ENCODE peak calls at places on chromosome 18, in nine cellular contexts. One of them, this sample, is unnamed.

GRCh38 chr18:46264255-46264654 is 160.1 kb downstream of the HAUS1 start:
- DNase-seq in left ventricle myocardium superior: no peak
- DNase-seq in RWPE2: no peak
- DNase-seq in stromal cell of bone marrow: no peak
- DNase-seq in mucosa of gallbladder: no peak
- DNase-seq in NCI-H774: no peak
- DNase-seq in Kasumi-1: no peak
- DNase-seq in DMS79 treated with DMSO at 0.1 percent for 48 hours: no peak
- DNase-seq in GF-D8: no peak
- DNase-seq in this sample: no peak

GRCh38 chr18:47215554-47216138 is 35.8 kb downstream of the SKOR2 start:
- DNase-seq in left ventricle myocardium superior: no peak
- DNase-seq in RWPE2: no peak
- DNase-seq in stromal cell of bone marrow: peak
- DNase-seq in mucosa of gallbladder: no peak
- DNase-seq in NCI-H774: peak
- DNase-seq in Kasumi-1: peak
- DNase-seq in DMS79 treated with DMSO at 0.1 percent for 48 hours: peak
- DNase-seq in GF-D8: peak
- DNase-seq in this sample: peak

GRCh38 chr18:31454066-31454708 is 6.6 kb downstream of the DSG3 start:
- DNase-seq in left ventricle myocardium superior: no peak
- DNase-seq in RWPE2: peak
- DNase-seq in stromal cell of bone marrow: peak
- DNase-seq in mucosa of gallbladder: no peak
- DNase-seq in NCI-H774: no peak
- DNase-seq in Kasumi-1: no peak
- DNase-seq in DMS79 treated with DMSO at 0.1 percent for 48 hours: no peak
- DNase-seq in GF-D8: no peak
- DNase-seq in this sample: no peak

GRCh38 chr18:6370410-6370809 is 44.3 kb downstream of the L3MBTL4 start:
- DNase-seq in left ventricle myocardium superior: no peak
- DNase-seq in RWPE2: no peak
- DNase-seq in stromal cell of bone marrow: no peak
- DNase-seq in mucosa of gallbladder: no peak
- DNase-seq in NCI-H774: peak
- DNase-seq in Kasumi-1: no peak
- DNase-seq in DMS79 treated with DMSO at 0.1 percent for 48 hours: peak
- DNase-seq in GF-D8: no peak
- DNase-seq in this sample: no peak

GRCh38 chr18:60534539-60534938 is 162.0 kb upstream of the MC4R start:
- DNase-seq in left ventricle myocardium superior: no peak
- DNase-seq in RWPE2: no peak
- DNase-seq in stromal cell of bone marrow: no peak
- DNase-seq in mucosa of gallbladder: no peak
- DNase-seq in NCI-H774: no peak
- DNase-seq in Kasumi-1: no peak
- DNase-seq in DMS79 treated with DMSO at 0.1 percent for 48 hours: no peak
- DNase-seq in GF-D8: no peak
- DNase-seq in this sample: no peak

GRCh38 chr18:10591891-10592290 is 66.1 kb downstream of the NAPG start:
- DNase-seq in left ventricle myocardium superior: no peak
- DNase-seq in RWPE2: no peak
- DNase-seq in stromal cell of bone marrow: no peak
- DNase-seq in mucosa of gallbladder: no peak
- DNase-seq in NCI-H774: no peak
- DNase-seq in Kasumi-1: no peak
- DNase-seq in DMS79 treated with DMSO at 0.1 percent for 48 hours: no peak
- DNase-seq in GF-D8: no peak
- DNase-seq in this sample: no peak

GRCh38 chr18:22165049-22165602 is 4.3 kb upstream of the GATA6 start:
- DNase-seq in left ventricle myocardium superior: peak
- DNase-seq in RWPE2: no peak
- DNase-seq in stromal cell of bone marrow: no peak
- DNase-seq in mucosa of gallbladder: no peak
- DNase-seq in NCI-H774: no peak
- DNase-seq in Kasumi-1: no peak
- DNase-seq in DMS79 treated with DMSO at 0.1 percent for 48 hours: no peak
- DNase-seq in GF-D8: no peak
- DNase-seq in this sample: no peak

GRCh38 chr18:49625021-49625691 is 63.3 kb downstream of the LIPG start:
- DNase-seq in left ventricle myocardium superior: no peak
- DNase-seq in RWPE2: no peak
- DNase-seq in stromal cell of bone marrow: no peak
- DNase-seq in mucosa of gallbladder: no peak
- DNase-seq in NCI-H774: no peak
- DNase-seq in Kasumi-1: no peak
- DNase-seq in DMS79 treated with DMSO at 0.1 percent for 48 hours: no peak
- DNase-seq in GF-D8: no peak
- DNase-seq in this sample: no peak

GRCh38 chr18:13217466-13217961 is 1.0 kb upstream of the LDLRAD4 start:
- DNase-seq in left ventricle myocardium superior: peak
- DNase-seq in RWPE2: no peak
- DNase-seq in stromal cell of bone marrow: no peak
- DNase-seq in mucosa of gallbladder: no peak
- DNase-seq in NCI-H774: peak
- DNase-seq in Kasumi-1: peak
- DNase-seq in DMS79 treated with DMSO at 0.1 percent for 48 hours: peak
- DNase-seq in GF-D8: no peak
- DNase-seq in this sample: peak

GRCh38 chr18:5962362-5962761 is 67.0 kb upstream of the TMEM200C start:
- DNase-seq in left ventricle myocardium superior: peak
- DNase-seq in RWPE2: no peak
- DNase-seq in stromal cell of bone marrow: no peak
- DNase-seq in mucosa of gallbladder: no peak
- DNase-seq in NCI-H774: no peak
- DNase-seq in Kasumi-1: no peak
- DNase-seq in DMS79 treated with DMSO at 0.1 percent for 48 hours: no peak
- DNase-seq in GF-D8: no peak
- DNase-seq in this sample: no peak

GRCh38 chr18:50126466-50126865 is 68.5 kb downstream of the MYO5B start:
- DNase-seq in left ventricle myocardium superior: no peak
- DNase-seq in RWPE2: no peak
- DNase-seq in stromal cell of bone marrow: peak
- DNase-seq in mucosa of gallbladder: no peak
- DNase-seq in NCI-H774: no peak
- DNase-seq in Kasumi-1: no peak
- DNase-seq in DMS79 treated with DMSO at 0.1 percent for 48 hours: peak
- DNase-seq in GF-D8: no peak
- DNase-seq in this sample: no peak

GRCh38 chr18:13541621-13542519 is 184.5 kb downstream of the FAM210A start:
- DNase-seq in left ventricle myocardium superior: no peak
- DNase-seq in RWPE2: no peak
- DNase-seq in stromal cell of bone marrow: no peak
- DNase-seq in mucosa of gallbladder: peak
- DNase-seq in NCI-H774: no peak
- DNase-seq in Kasumi-1: no peak
- DNase-seq in DMS79 treated with DMSO at 0.1 percent for 48 hours: no peak
- DNase-seq in GF-D8: no peak
- DNase-seq in this sample: no peak

GRCh38 chr18:39389800-39390379 is 1824.3 kb upstream of the CELF4 start:
- DNase-seq in left ventricle myocardium superior: no peak
- DNase-seq in RWPE2: no peak
- DNase-seq in stromal cell of bone marrow: no peak
- DNase-seq in mucosa of gallbladder: no peak
- DNase-seq in NCI-H774: no peak
- DNase-seq in Kasumi-1: no peak
- DNase-seq in DMS79 treated with DMSO at 0.1 percent for 48 hours: no peak
- DNase-seq in GF-D8: no peak
- DNase-seq in this sample: no peak

GRCh38 chr18:12726774-12727550 is 24.1 kb downstream of the PSMG2 start:
- DNase-seq in left ventricle myocardium superior: no peak
- DNase-seq in RWPE2: no peak
- DNase-seq in stromal cell of bone marrow: peak
- DNase-seq in mucosa of gallbladder: peak
- DNase-seq in NCI-H774: peak
- DNase-seq in Kasumi-1: peak
- DNase-seq in DMS79 treated with DMSO at 0.1 percent for 48 hours: peak
- DNase-seq in GF-D8: peak
- DNase-seq in this sample: peak

GRCh38 chr18:23563377-23564043 is 22.8 kb downstream of the NPC1 start:
- DNase-seq in left ventricle myocardium superior: no peak
- DNase-seq in RWPE2: no peak
- DNase-seq in stromal cell of bone marrow: peak
- DNase-seq in mucosa of gallbladder: no peak
- DNase-seq in NCI-H774: no peak
- DNase-seq in Kasumi-1: no peak
- DNase-seq in DMS79 treated with DMSO at 0.1 percent for 48 hours: no peak
- DNase-seq in GF-D8: no peak
- DNase-seq in this sample: no peak

GRCh38 chr18:58447342-58448190 is 181.3 kb downstream of the ALPK2 start:
- DNase-seq in left ventricle myocardium superior: no peak
- DNase-seq in RWPE2: no peak
- DNase-seq in stromal cell of bone marrow: peak
- DNase-seq in mucosa of gallbladder: no peak
- DNase-seq in NCI-H774: no peak
- DNase-seq in Kasumi-1: no peak
- DNase-seq in DMS79 treated with DMSO at 0.1 percent for 48 hours: peak
- DNase-seq in GF-D8: no peak
- DNase-seq in this sample: no peak

GRCh38 chr18:907171-907879 is 2.7 kb downstream of the ADCYAP1 start:
- DNase-seq in left ventricle myocardium superior: peak
- DNase-seq in RWPE2: no peak
- DNase-seq in stromal cell of bone marrow: no peak
- DNase-seq in mucosa of gallbladder: no peak
- DNase-seq in NCI-H774: peak
- DNase-seq in Kasumi-1: no peak
- DNase-seq in DMS79 treated with DMSO at 0.1 percent for 48 hours: peak
- DNase-seq in GF-D8: no peak
- DNase-seq in this sample: peak

GRCh38 chr18:10059610-10060468 is 146.0 kb downstream of the VAPA start:
- DNase-seq in left ventricle myocardium superior: no peak
- DNase-seq in RWPE2: no peak
- DNase-seq in stromal cell of bone marrow: no peak
- DNase-seq in mucosa of gallbladder: no peak
- DNase-seq in NCI-H774: no peak
- DNase-seq in Kasumi-1: peak
- DNase-seq in DMS79 treated with DMSO at 0.1 percent for 48 hours: no peak
- DNase-seq in GF-D8: no peak
- DNase-seq in this sample: no peak

GRCh38 chr18:21203096-21203495 is 38.9 kb upstream of the GREB1L start:
- DNase-seq in left ventricle myocardium superior: no peak
- DNase-seq in RWPE2: no peak
- DNase-seq in stromal cell of bone marrow: no peak
- DNase-seq in mucosa of gallbladder: no peak
- DNase-seq in NCI-H774: no peak
- DNase-seq in Kasumi-1: no peak
- DNase-seq in DMS79 treated with DMSO at 0.1 percent for 48 hours: no peak
- DNase-seq in GF-D8: no peak
- DNase-seq in this sample: no peak

GRCh38 chr18:76605341-76605929 is 110.4 kb upstream of the ZNF516 start:
- DNase-seq in left ventricle myocardium superior: no peak
- DNase-seq in RWPE2: no peak
- DNase-seq in stromal cell of bone marrow: no peak
- DNase-seq in mucosa of gallbladder: no peak
- DNase-seq in NCI-H774: no peak
- DNase-seq in Kasumi-1: no peak
- DNase-seq in DMS79 treated with DMSO at 0.1 percent for 48 hours: no peak
- DNase-seq in GF-D8: no peak
- DNase-seq in this sample: no peak

GRCh38 chr18:58527116-58528010 is 101.5 kb downstream of the ALPK2 start:
- DNase-seq in left ventricle myocardium superior: no peak
- DNase-seq in RWPE2: no peak
- DNase-seq in stromal cell of bone marrow: no peak
- DNase-seq in mucosa of gallbladder: no peak
- DNase-seq in NCI-H774: no peak
- DNase-seq in Kasumi-1: no peak
- DNase-seq in DMS79 treated with DMSO at 0.1 percent for 48 hours: peak
- DNase-seq in GF-D8: no peak
- DNase-seq in this sample: no peak

GRCh38 chr18:12907258-12907925 is 23.4 kb upstream of the PTPN2 start:
- DNase-seq in left ventricle myocardium superior: no peak
- DNase-seq in RWPE2: no peak
- DNase-seq in stromal cell of bone marrow: peak
- DNase-seq in mucosa of gallbladder: no peak
- DNase-seq in NCI-H774: no peak
- DNase-seq in Kasumi-1: no peak
- DNase-seq in DMS79 treated with DMSO at 0.1 percent for 48 hours: no peak
- DNase-seq in GF-D8: no peak
- DNase-seq in this sample: no peak

GRCh38 chr18:35466815-35467623 is 30.7 kb downstream of the INO80C start:
- DNase-seq in left ventricle myocardium superior: no peak
- DNase-seq in RWPE2: no peak
- DNase-seq in stromal cell of bone marrow: no peak
- DNase-seq in mucosa of gallbladder: no peak
- DNase-seq in NCI-H774: no peak
- DNase-seq in Kasumi-1: peak
- DNase-seq in DMS79 treated with DMSO at 0.1 percent for 48 hours: no peak
- DNase-seq in GF-D8: peak
- DNase-seq in this sample: no peak

GRCh38 chr18:69257861-69258458 is 142.7 kb upstream of the DOK6 start:
- DNase-seq in left ventricle myocardium superior: no peak
- DNase-seq in RWPE2: no peak
- DNase-seq in stromal cell of bone marrow: peak
- DNase-seq in mucosa of gallbladder: peak
- DNase-seq in NCI-H774: no peak
- DNase-seq in Kasumi-1: no peak
- DNase-seq in DMS79 treated with DMSO at 0.1 percent for 48 hours: no peak
- DNase-seq in GF-D8: no peak
- DNase-seq in this sample: no peak

GRCh38 chr18:8478968-8479370 is 130.3 kb upstream of the RAB12 start:
- DNase-seq in left ventricle myocardium superior: no peak
- DNase-seq in RWPE2: no peak
- DNase-seq in stromal cell of bone marrow: no peak
- DNase-seq in mucosa of gallbladder: no peak
- DNase-seq in NCI-H774: no peak
- DNase-seq in Kasumi-1: no peak
- DNase-seq in DMS79 treated with DMSO at 0.1 percent for 48 hours: no peak
- DNase-seq in GF-D8: no peak
- DNase-seq in this sample: no peak

GRCh38 chr18:11500153-11501122 is 109.0 kb upstream of the SLC35G4 start:
- DNase-seq in left ventricle myocardium superior: no peak
- DNase-seq in RWPE2: peak
- DNase-seq in stromal cell of bone marrow: peak
- DNase-seq in mucosa of gallbladder: peak
- DNase-seq in NCI-H774: no peak
- DNase-seq in Kasumi-1: no peak
- DNase-seq in DMS79 treated with DMSO at 0.1 percent for 48 hours: no peak
- DNase-seq in GF-D8: no peak
- DNase-seq in this sample: no peak

GRCh38 chr18:79522451-79523220 is 126.9 kb downstream of the NFATC1 start:
- DNase-seq in left ventricle myocardium superior: no peak
- DNase-seq in RWPE2: peak
- DNase-seq in stromal cell of bone marrow: no peak
- DNase-seq in mucosa of gallbladder: peak
- DNase-seq in NCI-H774: no peak
- DNase-seq in Kasumi-1: no peak
- DNase-seq in DMS79 treated with DMSO at 0.1 percent for 48 hours: no peak
- DNase-seq in GF-D8: no peak
- DNase-seq in this sample: peak

GRCh38 chr18:7946724-7947377 is 379.7 kb downstream of the PTPRM start:
- DNase-seq in left ventricle myocardium superior: no peak
- DNase-seq in RWPE2: no peak
- DNase-seq in stromal cell of bone marrow: peak
- DNase-seq in mucosa of gallbladder: peak
- DNase-seq in NCI-H774: peak
- DNase-seq in Kasumi-1: peak
- DNase-seq in DMS79 treated with DMSO at 0.1 percent for 48 hours: no peak
- DNase-seq in GF-D8: no peak
- DNase-seq in this sample: peak

GRCh38 chr18:27378396-27379094 is 193.4 kb upstream of the CHST9 start:
- DNase-seq in left ventricle myocardium superior: no peak
- DNase-seq in RWPE2: peak
- DNase-seq in stromal cell of bone marrow: peak
- DNase-seq in mucosa of gallbladder: peak
- DNase-seq in NCI-H774: no peak
- DNase-seq in Kasumi-1: no peak
- DNase-seq in DMS79 treated with DMSO at 0.1 percent for 48 hours: no peak
- DNase-seq in GF-D8: no peak
- DNase-seq in this sample: peak

GRCh38 chr18:46133534-46133933 is 29.3 kb downstream of the HAUS1 start:
- DNase-seq in left ventricle myocardium superior: no peak
- DNase-seq in RWPE2: no peak
- DNase-seq in stromal cell of bone marrow: no peak
- DNase-seq in mucosa of gallbladder: no peak
- DNase-seq in NCI-H774: no peak
- DNase-seq in Kasumi-1: no peak
- DNase-seq in DMS79 treated with DMSO at 0.1 percent for 48 hours: no peak
- DNase-seq in GF-D8: no peak
- DNase-seq in this sample: no peak

GRCh38 chr18:63317982-63318881 is 1.3 kb downstream of the BCL2 start:
- DNase-seq in left ventricle myocardium superior: peak
- DNase-seq in RWPE2: no peak
- DNase-seq in stromal cell of bone marrow: no peak
- DNase-seq in mucosa of gallbladder: peak
- DNase-seq in NCI-H774: peak
- DNase-seq in Kasumi-1: peak
- DNase-seq in DMS79 treated with DMSO at 0.1 percent for 48 hours: peak
- DNase-seq in GF-D8: peak
- DNase-seq in this sample: peak